ENCODE peak calls at places on chromosomes 5 and 9, in four cellular contexts. K is RWPE1; L is T-helper 2 cell treated with Interferon-gamma antibody and Interleukin-4, amounts not matched to agents 5 μg/mL and 100 μg/mL, for 36 hours; T is epithelial cell of proximal tubule. C is an unnamed sample.

GRCh38 chr5:106094128-106094726 is 1576.5 kb downstream of the EFNA5 start:
- DNase-seq in K (peak; percentile 67), T (no peak), L (no peak), C (no peak)

GRCh38 chr5:173302546-173303155 is 25.6 kb downstream of the STC2 start:
- DNase-seq in T (no peak), L (no peak), K (peak; percentile 95), C (no peak)

GRCh38 chr5:124330595-124330994 is 415.8 kb downstream of the ZNF608 start:
- DNase-seq in K (no peak), T (no peak), L (no peak), C (no peak)

GRCh38 chr5:95901676-95902646 is 59.7 kb downstream of the ELL2 start:
- DNase-seq in L (no peak), T (no peak), K (peak; percentile 63), C (no peak)

GRCh38 chr5:126753227-126753626 is 23.7 kb upstream of the LMNB1 start:
- DNase-seq in L (no peak), K (no peak), T (no peak), C (no peak)

GRCh38 chr5:54703091-54703490 is 185.5 kb downstream of the SNX18 start:
- DNase-seq in L (no peak), T (peak; percentile 23), K (no peak), C (no peak)

GRCh38 chr5:122156724-122157325 is 27.5 kb downstream of the ZNF474 start:
- DNase-seq in L (no peak), K (peak; percentile 57), T (no peak), C (no peak)

GRCh38 chr5:83473344-83474169 is 2.0 kb downstream of the VCAN start:
- DNase-seq in T (peak; percentile 86), K (peak; percentile 94), L (peak; percentile 42), C (peak; percentile 88)

GRCh38 chr9:76810377-76810957 is 46.2 kb downstream of the PCA3 start:
- DNase-seq in L (no peak), K (peak; percentile 63), T (no peak), C (peak; percentile 50)

GRCh38 chr5:38650540-38651275 is 94.3 kb upstream of the LIFR start:
- DNase-seq in T (no peak), L (no peak), K (no peak), C (no peak)

GRCh38 chr9:71737455-71737854 is 30.9 kb downstream of the CEMIP2 start:
- DNase-seq in T (no peak), L (no peak), K (peak; percentile 52), C (no peak)

GRCh38 chr9:89051421-89051820 is 60.2 kb downstream of the S1PR3 start:
- DNase-seq in T (no peak), K (no peak), L (no peak), C (no peak)

GRCh38 chr9:96363175-96363967 is 20.1 kb downstream of the SLC35D2 start:
- DNase-seq in K (no peak), T (no peak), L (no peak), C (no peak)

GRCh38 chr5:135230326-135230925 is 168.6 kb downstream of the MACROH2A1 start:
- DNase-seq in K (no peak), T (no peak), L (no peak), C (no peak)

GRCh38 chr5:178201927-178202235 is 2.5 kb upstream of the HNRNPAB start:
- DNase-seq in L (no peak), T (no peak), K (no peak), C (no peak)

GRCh38 chr5:140801494-140801841 is 611 bp downstream of the PCDHA3 start:
- DNase-seq in L (no peak), T (no peak), K (no peak), C (no peak)

GRCh38 chr5:59423021-59423420 is 470.5 kb downstream of the PDE4D start:
- DNase-seq in L (no peak), K (no peak), T (no peak), C (no peak)

GRCh38 chr5:175701797-175702196 is 43.9 kb downstream of the HRH2 start:
- DNase-seq in L (no peak), T (no peak), K (no peak), C (no peak)

GRCh38 chr9:108162664-108163063 is 673.1 kb upstream of the KLF4 start:
- DNase-seq in L (no peak), T (peak; percentile 49), K (no peak), C (peak; percentile 2)

GRCh38 chr5:1647580-1647979 is 123.8 kb upstream of the LPCAT1 start:
- DNase-seq in K (no peak), L (no peak), T (no peak), C (no peak)

GRCh38 chr5:17305964-17306725 is 88.7 kb downstream of the BASP1 start:
- DNase-seq in T (no peak), K (peak; percentile 34), L (no peak), C (no peak)

GRCh38 chr5:66779535-66779934 is 183.3 kb downstream of the MAST4 start:
- DNase-seq in K (no peak), L (no peak), T (no peak), C (no peak)

GRCh38 chr5:176788931-176789872 is 21.2 kb upstream of the UNC5A start:
- DNase-seq in K (no peak), L (no peak), T (no peak), C (no peak)

GRCh38 chr5:76402251-76402879 is 720 bp upstream of the IQGAP2 start:
- DNase-seq in L (peak; percentile 83), T (no peak), K (peak; percentile 20), C (no peak)

GRCh38 chr5:81354093-81354492 is 39.8 kb downstream of the ACOT12 start:
- DNase-seq in T (no peak), K (no peak), L (no peak), C (no peak)

GRCh38 chr5:19240150-19240549 is 747.9 kb downstream of the CDH18 start:
- DNase-seq in L (no peak), T (peak; percentile 1), K (peak; percentile 42), C (no peak)

GRCh38 chr9:36461341-36461740 is 61.3 kb upstream of the RNF38 start:
- DNase-seq in T (no peak), L (no peak), K (no peak), C (peak; percentile 8)

GRCh38 chr5:54859321-54859720 is 126.1 kb downstream of the ESM1 start:
- DNase-seq in K (no peak), L (no peak), T (no peak), C (no peak)

GRCh38 chr5:78648359-78649219 is at the start of gene LHFPL2:
- DNase-seq in L (peak; percentile 27), T (no peak), K (peak; percentile 71), C (peak; percentile 75)

GRCh38 chr5:135308245-135308644 is 90.8 kb downstream of the MACROH2A1 start:
- DNase-seq in T (no peak), K (no peak), L (peak; percentile 22), C (no peak)

GRCh38 chr9:29775491-29775890 is 2202.2 kb upstream of the C9orf72 start:
- DNase-seq in K (no peak), L (no peak), T (no peak), C (no peak)

C was measured in substantia nigra.